ENCODE peak calls at places on chromosomes 3 and 15, in nine cellular contexts. One of them, this sample, is unnamed.

GRCh38 chr3:166425900-166426611 is 588.8 kb upstream of the BCHE start:
- DNase-seq in activated naive CD8-positive, alpha-beta T cell treated with anti-CD3 and anti-CD28 coated beads, Interleukin-2, amount 50 U/mL, for 24 hours: no peak
- DNase-seq in NCI-H460: no peak
- DNase-seq in activated CD4-positive, alpha-beta T cell treated with anti-CD3 and anti-CD28 coated beads for 36 hours: no peak
- DNase-seq in T follicular helper cell: no peak
- DNase-seq in fibroblast of the conjunctiva: no peak
- DNase-seq in GF-D8: no peak
- DNase-seq in ELF-1: peak
- DNase-seq in stimulated activated CD4-positive, alpha-beta T cell treated with anti-CD3 and anti-CD28 coated beads, Interleukin-4, amount 100 ng/mL, for 1 hour: no peak
- DNase-seq in this sample: no peak

GRCh38 chr15:82100116-82100795 is 54.4 kb upstream of the MEX3B start:
- DNase-seq in NCI-H460: no peak
- DNase-seq in fibroblast of the conjunctiva: no peak
- DNase-seq in T follicular helper cell: no peak
- DNase-seq in activated CD4-positive, alpha-beta T cell treated with anti-CD3 and anti-CD28 coated beads for 36 hours: no peak
- DNase-seq in ELF-1: peak
- DNase-seq in GF-D8: no peak
- DNase-seq in activated naive CD8-positive, alpha-beta T cell treated with anti-CD3 and anti-CD28 coated beads, Interleukin-2, amount 50 U/mL, for 24 hours: no peak
- DNase-seq in stimulated activated CD4-positive, alpha-beta T cell treated with anti-CD3 and anti-CD28 coated beads, Interleukin-4, amount 100 ng/mL, for 1 hour: no peak
- DNase-seq in this sample: no peak

GRCh38 chr15:77633913-77634265 is 1.2 kb upstream of the LINGO1 start:
- DNase-seq in stimulated activated CD4-positive, alpha-beta T cell treated with anti-CD3 and anti-CD28 coated beads, Interleukin-4, amount 100 ng/mL, for 1 hour: no peak
- DNase-seq in ELF-1: peak
- DNase-seq in GF-D8: no peak
- DNase-seq in T follicular helper cell: no peak
- DNase-seq in activated CD4-positive, alpha-beta T cell treated with anti-CD3 and anti-CD28 coated beads for 36 hours: no peak
- DNase-seq in fibroblast of the conjunctiva: no peak
- DNase-seq in NCI-H460: no peak
- DNase-seq in activated naive CD8-positive, alpha-beta T cell treated with anti-CD3 and anti-CD28 coated beads, Interleukin-2, amount 50 U/mL, for 24 hours: no peak
- DNase-seq in this sample: no peak

GRCh38 chr15:66069751-66070150 is 183.8 kb downstream of the MEGF11 start:
- DNase-seq in T follicular helper cell: no peak
- DNase-seq in activated CD4-positive, alpha-beta T cell treated with anti-CD3 and anti-CD28 coated beads for 36 hours: no peak
- DNase-seq in fibroblast of the conjunctiva: no peak
- DNase-seq in GF-D8: no peak
- DNase-seq in NCI-H460: no peak
- DNase-seq in stimulated activated CD4-positive, alpha-beta T cell treated with anti-CD3 and anti-CD28 coated beads, Interleukin-4, amount 100 ng/mL, for 1 hour: no peak
- DNase-seq in ELF-1: no peak
- DNase-seq in activated naive CD8-positive, alpha-beta T cell treated with anti-CD3 and anti-CD28 coated beads, Interleukin-2, amount 50 U/mL, for 24 hours: no peak
- DNase-seq in this sample: no peak

GRCh38 chr15:91148243-91148642 is 48.2 kb downstream of the SV2B start:
- DNase-seq in stimulated activated CD4-positive, alpha-beta T cell treated with anti-CD3 and anti-CD28 coated beads, Interleukin-4, amount 100 ng/mL, for 1 hour: no peak
- DNase-seq in GF-D8: no peak
- DNase-seq in fibroblast of the conjunctiva: no peak
- DNase-seq in activated naive CD8-positive, alpha-beta T cell treated with anti-CD3 and anti-CD28 coated beads, Interleukin-2, amount 50 U/mL, for 24 hours: no peak
- DNase-seq in NCI-H460: no peak
- DNase-seq in T follicular helper cell: no peak
- DNase-seq in ELF-1: no peak
- DNase-seq in activated CD4-positive, alpha-beta T cell treated with anti-CD3 and anti-CD28 coated beads for 36 hours: no peak
- DNase-seq in this sample: no peak

GRCh38 chr3:77599948-77600347 is 560.0 kb downstream of the ROBO2 start:
- DNase-seq in NCI-H460: no peak
- DNase-seq in activated naive CD8-positive, alpha-beta T cell treated with anti-CD3 and anti-CD28 coated beads, Interleukin-2, amount 50 U/mL, for 24 hours: no peak
- DNase-seq in activated CD4-positive, alpha-beta T cell treated with anti-CD3 and anti-CD28 coated beads for 36 hours: no peak
- DNase-seq in stimulated activated CD4-positive, alpha-beta T cell treated with anti-CD3 and anti-CD28 coated beads, Interleukin-4, amount 100 ng/mL, for 1 hour: no peak
- DNase-seq in fibroblast of the conjunctiva: no peak
- DNase-seq in T follicular helper cell: no peak
- DNase-seq in GF-D8: no peak
- DNase-seq in ELF-1: no peak
- DNase-seq in this sample: no peak

GRCh38 chr15:49620174-49620573 is 444 bp downstream of the FAM227B start:
- DNase-seq in ELF-1: no peak
- DNase-seq in T follicular helper cell: no peak
- DNase-seq in activated CD4-positive, alpha-beta T cell treated with anti-CD3 and anti-CD28 coated beads for 36 hours: no peak
- DNase-seq in NCI-H460: peak
- DNase-seq in activated naive CD8-positive, alpha-beta T cell treated with anti-CD3 and anti-CD28 coated beads, Interleukin-2, amount 50 U/mL, for 24 hours: no peak
- DNase-seq in fibroblast of the conjunctiva: no peak
- DNase-seq in GF-D8: peak
- DNase-seq in stimulated activated CD4-positive, alpha-beta T cell treated with anti-CD3 and anti-CD28 coated beads, Interleukin-4, amount 100 ng/mL, for 1 hour: no peak
- DNase-seq in this sample: no peak

GRCh38 chr15:66278671-66279070 is 14.7 kb upstream of the DIS3L start:
- DNase-seq in fibroblast of the conjunctiva: no peak
- DNase-seq in NCI-H460: no peak
- DNase-seq in stimulated activated CD4-positive, alpha-beta T cell treated with anti-CD3 and anti-CD28 coated beads, Interleukin-4, amount 100 ng/mL, for 1 hour: no peak
- DNase-seq in ELF-1: no peak
- DNase-seq in GF-D8: no peak
- DNase-seq in T follicular helper cell: no peak
- DNase-seq in activated CD4-positive, alpha-beta T cell treated with anti-CD3 and anti-CD28 coated beads for 36 hours: no peak
- DNase-seq in activated naive CD8-positive, alpha-beta T cell treated with anti-CD3 and anti-CD28 coated beads, Interleukin-2, amount 50 U/mL, for 24 hours: no peak
- DNase-seq in this sample: no peak

GRCh38 chr15:97459771-97460170 is 500.7 kb upstream of the ARRDC4 start:
- DNase-seq in stimulated activated CD4-positive, alpha-beta T cell treated with anti-CD3 and anti-CD28 coated beads, Interleukin-4, amount 100 ng/mL, for 1 hour: no peak
- DNase-seq in GF-D8: no peak
- DNase-seq in fibroblast of the conjunctiva: no peak
- DNase-seq in activated CD4-positive, alpha-beta T cell treated with anti-CD3 and anti-CD28 coated beads for 36 hours: no peak
- DNase-seq in T follicular helper cell: no peak
- DNase-seq in NCI-H460: no peak
- DNase-seq in ELF-1: no peak
- DNase-seq in activated naive CD8-positive, alpha-beta T cell treated with anti-CD3 and anti-CD28 coated beads, Interleukin-2, amount 50 U/mL, for 24 hours: no peak
- DNase-seq in this sample: no peak

GRCh38 chr3:177721864-177722370 is 524.6 kb upstream of the TBL1XR1 start:
- DNase-seq in T follicular helper cell: no peak
- DNase-seq in activated naive CD8-positive, alpha-beta T cell treated with anti-CD3 and anti-CD28 coated beads, Interleukin-2, amount 50 U/mL, for 24 hours: no peak
- DNase-seq in ELF-1: no peak
- DNase-seq in stimulated activated CD4-positive, alpha-beta T cell treated with anti-CD3 and anti-CD28 coated beads, Interleukin-4, amount 100 ng/mL, for 1 hour: no peak
- DNase-seq in GF-D8: no peak
- DNase-seq in activated CD4-positive, alpha-beta T cell treated with anti-CD3 and anti-CD28 coated beads for 36 hours: no peak
- DNase-seq in fibroblast of the conjunctiva: no peak
- DNase-seq in NCI-H460: no peak
- DNase-seq in this sample: no peak

GRCh38 chr15:29805043-29805707 is 17.1 kb downstream of the TJP1 start:
- DNase-seq in GF-D8: no peak
- DNase-seq in fibroblast of the conjunctiva: peak
- DNase-seq in T follicular helper cell: no peak
- DNase-seq in activated CD4-positive, alpha-beta T cell treated with anti-CD3 and anti-CD28 coated beads for 36 hours: no peak
- DNase-seq in activated naive CD8-positive, alpha-beta T cell treated with anti-CD3 and anti-CD28 coated beads, Interleukin-2, amount 50 U/mL, for 24 hours: no peak
- DNase-seq in NCI-H460: no peak
- DNase-seq in ELF-1: no peak
- DNase-seq in stimulated activated CD4-positive, alpha-beta T cell treated with anti-CD3 and anti-CD28 coated beads, Interleukin-4, amount 100 ng/mL, for 1 hour: no peak
- DNase-seq in this sample: no peak

GRCh38 chr3:155026999-155027591 is 53.0 kb upstream of the MME start:
- DNase-seq in fibroblast of the conjunctiva: peak
- DNase-seq in ELF-1: peak
- DNase-seq in activated naive CD8-positive, alpha-beta T cell treated with anti-CD3 and anti-CD28 coated beads, Interleukin-2, amount 50 U/mL, for 24 hours: no peak
- DNase-seq in GF-D8: peak
- DNase-seq in T follicular helper cell: no peak
- DNase-seq in stimulated activated CD4-positive, alpha-beta T cell treated with anti-CD3 and anti-CD28 coated beads, Interleukin-4, amount 100 ng/mL, for 1 hour: no peak
- DNase-seq in activated CD4-positive, alpha-beta T cell treated with anti-CD3 and anti-CD28 coated beads for 36 hours: no peak
- DNase-seq in NCI-H460: no peak
- DNase-seq in this sample: no peak

GRCh38 chr3:13292371-13292770 is 127.8 kb downstream of the NUP210 start:
- DNase-seq in activated CD4-positive, alpha-beta T cell treated with anti-CD3 and anti-CD28 coated beads for 36 hours: no peak
- DNase-seq in NCI-H460: no peak
- DNase-seq in fibroblast of the conjunctiva: no peak
- DNase-seq in T follicular helper cell: no peak
- DNase-seq in activated naive CD8-positive, alpha-beta T cell treated with anti-CD3 and anti-CD28 coated beads, Interleukin-2, amount 50 U/mL, for 24 hours: no peak
- DNase-seq in stimulated activated CD4-positive, alpha-beta T cell treated with anti-CD3 and anti-CD28 coated beads, Interleukin-4, amount 100 ng/mL, for 1 hour: no peak
- DNase-seq in ELF-1: no peak
- DNase-seq in GF-D8: no peak
- DNase-seq in this sample: no peak

GRCh38 chr15:83775738-83776137 is 121.8 kb downstream of the ADAMTSL3 start:
- DNase-seq in NCI-H460: no peak
- DNase-seq in fibroblast of the conjunctiva: no peak
- DNase-seq in activated CD4-positive, alpha-beta T cell treated with anti-CD3 and anti-CD28 coated beads for 36 hours: no peak
- DNase-seq in stimulated activated CD4-positive, alpha-beta T cell treated with anti-CD3 and anti-CD28 coated beads, Interleukin-4, amount 100 ng/mL, for 1 hour: no peak
- DNase-seq in GF-D8: no peak
- DNase-seq in activated naive CD8-positive, alpha-beta T cell treated with anti-CD3 and anti-CD28 coated beads, Interleukin-2, amount 50 U/mL, for 24 hours: no peak
- DNase-seq in ELF-1: no peak
- DNase-seq in T follicular helper cell: no peak
- DNase-seq in this sample: no peak

GRCh38 chr3:76122007-76122406 is 336.7 kb upstream of the ZNF717 start:
- DNase-seq in fibroblast of the conjunctiva: no peak
- DNase-seq in activated naive CD8-positive, alpha-beta T cell treated with anti-CD3 and anti-CD28 coated beads, Interleukin-2, amount 50 U/mL, for 24 hours: no peak
- DNase-seq in T follicular helper cell: no peak
- DNase-seq in GF-D8: no peak
- DNase-seq in ELF-1: no peak
- DNase-seq in activated CD4-positive, alpha-beta T cell treated with anti-CD3 and anti-CD28 coated beads for 36 hours: no peak
- DNase-seq in stimulated activated CD4-positive, alpha-beta T cell treated with anti-CD3 and anti-CD28 coated beads, Interleukin-4, amount 100 ng/mL, for 1 hour: no peak
- DNase-seq in NCI-H460: no peak
- DNase-seq in this sample: no peak

GRCh38 chr3:183587337-183587736 is 31.8 kb upstream of the KLHL6 start:
- DNase-seq in ELF-1: no peak
- DNase-seq in stimulated activated CD4-positive, alpha-beta T cell treated with anti-CD3 and anti-CD28 coated beads, Interleukin-4, amount 100 ng/mL, for 1 hour: no peak
- DNase-seq in fibroblast of the conjunctiva: no peak
- DNase-seq in activated CD4-positive, alpha-beta T cell treated with anti-CD3 and anti-CD28 coated beads for 36 hours: no peak
- DNase-seq in NCI-H460: no peak
- DNase-seq in T follicular helper cell: no peak
- DNase-seq in GF-D8: peak
- DNase-seq in activated naive CD8-positive, alpha-beta T cell treated with anti-CD3 and anti-CD28 coated beads, Interleukin-2, amount 50 U/mL, for 24 hours: no peak
- DNase-seq in this sample: no peak

GRCh38 chr3:50170689-50171088 is 15.6 kb downstream of the SEMA3F start:
- DNase-seq in ELF-1: no peak
- DNase-seq in T follicular helper cell: no peak
- DNase-seq in GF-D8: no peak
- DNase-seq in activated naive CD8-positive, alpha-beta T cell treated with anti-CD3 and anti-CD28 coated beads, Interleukin-2, amount 50 U/mL, for 24 hours: no peak
- DNase-seq in NCI-H460: peak
- DNase-seq in fibroblast of the conjunctiva: no peak
- DNase-seq in activated CD4-positive, alpha-beta T cell treated with anti-CD3 and anti-CD28 coated beads for 36 hours: no peak
- DNase-seq in stimulated activated CD4-positive, alpha-beta T cell treated with anti-CD3 and anti-CD28 coated beads, Interleukin-4, amount 100 ng/mL, for 1 hour: no peak
- DNase-seq in this sample: no peak

GRCh38 chr3:126934991-126935390 is 47.9 kb upstream of the PLXNA1 start:
- DNase-seq in activated naive CD8-positive, alpha-beta T cell treated with anti-CD3 and anti-CD28 coated beads, Interleukin-2, amount 50 U/mL, for 24 hours: no peak
- DNase-seq in NCI-H460: no peak
- DNase-seq in activated CD4-positive, alpha-beta T cell treated with anti-CD3 and anti-CD28 coated beads for 36 hours: no peak
- DNase-seq in ELF-1: no peak
- DNase-seq in T follicular helper cell: no peak
- DNase-seq in stimulated activated CD4-positive, alpha-beta T cell treated with anti-CD3 and anti-CD28 coated beads, Interleukin-4, amount 100 ng/mL, for 1 hour: no peak
- DNase-seq in GF-D8: no peak
- DNase-seq in fibroblast of the conjunctiva: no peak
- DNase-seq in this sample: no peak

GRCh38 chr3:14283092-14283820 is 104.6 kb downstream of the LSM3 start:
- DNase-seq in ELF-1: no peak
- DNase-seq in T follicular helper cell: no peak
- DNase-seq in activated CD4-positive, alpha-beta T cell treated with anti-CD3 and anti-CD28 coated beads for 36 hours: no peak
- DNase-seq in fibroblast of the conjunctiva: no peak
- DNase-seq in stimulated activated CD4-positive, alpha-beta T cell treated with anti-CD3 and anti-CD28 coated beads, Interleukin-4, amount 100 ng/mL, for 1 hour: no peak
- DNase-seq in activated naive CD8-positive, alpha-beta T cell treated with anti-CD3 and anti-CD28 coated beads, Interleukin-2, amount 50 U/mL, for 24 hours: no peak
- DNase-seq in GF-D8: no peak
- DNase-seq in NCI-H460: no peak
- DNase-seq in this sample: no peak

GRCh38 chr3:76565496-76566210 is 474.2 kb upstream of the ROBO2 start:
- DNase-seq in activated naive CD8-positive, alpha-beta T cell treated with anti-CD3 and anti-CD28 coated beads, Interleukin-2, amount 50 U/mL, for 24 hours: no peak
- DNase-seq in GF-D8: no peak
- DNase-seq in T follicular helper cell: no peak
- DNase-seq in ELF-1: no peak
- DNase-seq in activated CD4-positive, alpha-beta T cell treated with anti-CD3 and anti-CD28 coated beads for 36 hours: no peak
- DNase-seq in stimulated activated CD4-positive, alpha-beta T cell treated with anti-CD3 and anti-CD28 coated beads, Interleukin-4, amount 100 ng/mL, for 1 hour: no peak
- DNase-seq in NCI-H460: no peak
- DNase-seq in fibroblast of the conjunctiva: no peak
- DNase-seq in this sample: no peak

GRCh38 chr3:134320749-134321148 is 53.5 kb downstream of the AMOTL2 start:
- DNase-seq in NCI-H460: no peak
- DNase-seq in fibroblast of the conjunctiva: no peak
- DNase-seq in stimulated activated CD4-positive, alpha-beta T cell treated with anti-CD3 and anti-CD28 coated beads, Interleukin-4, amount 100 ng/mL, for 1 hour: no peak
- DNase-seq in activated naive CD8-positive, alpha-beta T cell treated with anti-CD3 and anti-CD28 coated beads, Interleukin-2, amount 50 U/mL, for 24 hours: no peak
- DNase-seq in ELF-1: no peak
- DNase-seq in GF-D8: no peak
- DNase-seq in T follicular helper cell: no peak
- DNase-seq in activated CD4-positive, alpha-beta T cell treated with anti-CD3 and anti-CD28 coated beads for 36 hours: no peak
- DNase-seq in this sample: peak

GRCh38 chr3:53803124-53803815 is 42.9 kb downstream of the CHDH start:
- DNase-seq in activated CD4-positive, alpha-beta T cell treated with anti-CD3 and anti-CD28 coated beads for 36 hours: no peak
- DNase-seq in ELF-1: peak
- DNase-seq in T follicular helper cell: no peak
- DNase-seq in GF-D8: no peak
- DNase-seq in NCI-H460: no peak
- DNase-seq in activated naive CD8-positive, alpha-beta T cell treated with anti-CD3 and anti-CD28 coated beads, Interleukin-2, amount 50 U/mL, for 24 hours: no peak
- DNase-seq in fibroblast of the conjunctiva: no peak
- DNase-seq in stimulated activated CD4-positive, alpha-beta T cell treated with anti-CD3 and anti-CD28 coated beads, Interleukin-4, amount 100 ng/mL, for 1 hour: no peak
- DNase-seq in this sample: no peak

GRCh38 chr3:153970735-153971347 is 150.3 kb upstream of the ARHGEF26 start:
- DNase-seq in stimulated activated CD4-positive, alpha-beta T cell treated with anti-CD3 and anti-CD28 coated beads, Interleukin-4, amount 100 ng/mL, for 1 hour: no peak
- DNase-seq in activated CD4-positive, alpha-beta T cell treated with anti-CD3 and anti-CD28 coated beads for 36 hours: no peak
- DNase-seq in NCI-H460: peak
- DNase-seq in activated naive CD8-positive, alpha-beta T cell treated with anti-CD3 and anti-CD28 coated beads, Interleukin-2, amount 50 U/mL, for 24 hours: no peak
- DNase-seq in ELF-1: no peak
- DNase-seq in fibroblast of the conjunctiva: peak
- DNase-seq in GF-D8: no peak
- DNase-seq in T follicular helper cell: no peak
- DNase-seq in this sample: no peak

GRCh38 chr3:125121246-125122010 is 65.6 kb upstream of the HEG1 start:
- DNase-seq in activated naive CD8-positive, alpha-beta T cell treated with anti-CD3 and anti-CD28 coated beads, Interleukin-2, amount 50 U/mL, for 24 hours: peak
- DNase-seq in fibroblast of the conjunctiva: no peak
- DNase-seq in activated CD4-positive, alpha-beta T cell treated with anti-CD3 and anti-CD28 coated beads for 36 hours: peak
- DNase-seq in stimulated activated CD4-positive, alpha-beta T cell treated with anti-CD3 and anti-CD28 coated beads, Interleukin-4, amount 100 ng/mL, for 1 hour: peak
- DNase-seq in NCI-H460: no peak
- DNase-seq in GF-D8: no peak
- DNase-seq in ELF-1: no peak
- DNase-seq in T follicular helper cell: no peak
- DNase-seq in this sample: no peak

GRCh38 chr15:90654233-90655124 is 62.7 kb upstream of the BLM start:
- DNase-seq in activated CD4-positive, alpha-beta T cell treated with anti-CD3 and anti-CD28 coated beads for 36 hours: no peak
- DNase-seq in GF-D8: no peak
- DNase-seq in stimulated activated CD4-positive, alpha-beta T cell treated with anti-CD3 and anti-CD28 coated beads, Interleukin-4, amount 100 ng/mL, for 1 hour: no peak
- DNase-seq in NCI-H460: no peak
- DNase-seq in fibroblast of the conjunctiva: no peak
- DNase-seq in activated naive CD8-positive, alpha-beta T cell treated with anti-CD3 and anti-CD28 coated beads, Interleukin-2, amount 50 U/mL, for 24 hours: peak
- DNase-seq in ELF-1: no peak
- DNase-seq in T follicular helper cell: no peak
- DNase-seq in this sample: no peak

GRCh38 chr3:154538566-154539360 is 108.8 kb upstream of the GPR149 start:
- DNase-seq in T follicular helper cell: no peak
- DNase-seq in activated CD4-positive, alpha-beta T cell treated with anti-CD3 and anti-CD28 coated beads for 36 hours: no peak
- DNase-seq in NCI-H460: no peak
- DNase-seq in fibroblast of the conjunctiva: no peak
- DNase-seq in stimulated activated CD4-positive, alpha-beta T cell treated with anti-CD3 and anti-CD28 coated beads, Interleukin-4, amount 100 ng/mL, for 1 hour: no peak
- DNase-seq in GF-D8: no peak
- DNase-seq in activated naive CD8-positive, alpha-beta T cell treated with anti-CD3 and anti-CD28 coated beads, Interleukin-2, amount 50 U/mL, for 24 hours: no peak
- DNase-seq in ELF-1: no peak
- DNase-seq in this sample: no peak

GRCh38 chr3:8052599-8053185 is 448.9 kb upstream of the LMCD1 start:
- DNase-seq in T follicular helper cell: no peak
- DNase-seq in activated naive CD8-positive, alpha-beta T cell treated with anti-CD3 and anti-CD28 coated beads, Interleukin-2, amount 50 U/mL, for 24 hours: no peak
- DNase-seq in GF-D8: no peak
- DNase-seq in NCI-H460: no peak
- DNase-seq in fibroblast of the conjunctiva: peak
- DNase-seq in ELF-1: no peak
- DNase-seq in stimulated activated CD4-positive, alpha-beta T cell treated with anti-CD3 and anti-CD28 coated beads, Interleukin-4, amount 100 ng/mL, for 1 hour: no peak
- DNase-seq in activated CD4-positive, alpha-beta T cell treated with anti-CD3 and anti-CD28 coated beads for 36 hours: no peak
- DNase-seq in this sample: no peak

GRCh38 chr3:196219194-196219969 is 3.0 kb downstream of the SLC51A start:
- DNase-seq in NCI-H460: no peak
- DNase-seq in activated CD4-positive, alpha-beta T cell treated with anti-CD3 and anti-CD28 coated beads for 36 hours: peak
- DNase-seq in stimulated activated CD4-positive, alpha-beta T cell treated with anti-CD3 and anti-CD28 coated beads, Interleukin-4, amount 100 ng/mL, for 1 hour: peak
- DNase-seq in ELF-1: peak
- DNase-seq in GF-D8: peak
- DNase-seq in fibroblast of the conjunctiva: peak
- DNase-seq in activated naive CD8-positive, alpha-beta T cell treated with anti-CD3 and anti-CD28 coated beads, Interleukin-2, amount 50 U/mL, for 24 hours: peak
- DNase-seq in T follicular helper cell: peak
- DNase-seq in this sample: peak

GRCh38 chr3:98005438-98005837 is 29.7 kb downstream of the GABRR3 start:
- DNase-seq in GF-D8: no peak
- DNase-seq in activated naive CD8-positive, alpha-beta T cell treated with anti-CD3 and anti-CD28 coated beads, Interleukin-2, amount 50 U/mL, for 24 hours: no peak
- DNase-seq in ELF-1: no peak
- DNase-seq in NCI-H460: no peak
- DNase-seq in stimulated activated CD4-positive, alpha-beta T cell treated with anti-CD3 and anti-CD28 coated beads, Interleukin-4, amount 100 ng/mL, for 1 hour: no peak
- DNase-seq in T follicular helper cell: no peak
- DNase-seq in fibroblast of the conjunctiva: no peak
- DNase-seq in activated CD4-positive, alpha-beta T cell treated with anti-CD3 and anti-CD28 coated beads for 36 hours: no peak
- DNase-seq in this sample: no peak

GRCh38 chr15:78625621-78626280 is 5.0 kb upstream of the CHRNA3 start:
- DNase-seq in stimulated activated CD4-positive, alpha-beta T cell treated with anti-CD3 and anti-CD28 coated beads, Interleukin-4, amount 100 ng/mL, for 1 hour: no peak
- DNase-seq in fibroblast of the conjunctiva: no peak
- DNase-seq in NCI-H460: no peak
- DNase-seq in ELF-1: no peak
- DNase-seq in activated CD4-positive, alpha-beta T cell treated with anti-CD3 and anti-CD28 coated beads for 36 hours: no peak
- DNase-seq in T follicular helper cell: no peak
- DNase-seq in GF-D8: no peak
- DNase-seq in activated naive CD8-positive, alpha-beta T cell treated with anti-CD3 and anti-CD28 coated beads, Interleukin-2, amount 50 U/mL, for 24 hours: no peak
- DNase-seq in this sample: no peak

GRCh38 chr15:58221591-58222241 is 83.5 kb downstream of the AQP9 start:
- DNase-seq in T follicular helper cell: no peak
- DNase-seq in fibroblast of the conjunctiva: peak
- DNase-seq in stimulated activated CD4-positive, alpha-beta T cell treated with anti-CD3 and anti-CD28 coated beads, Interleukin-4, amount 100 ng/mL, for 1 hour: no peak
- DNase-seq in ELF-1: peak
- DNase-seq in GF-D8: no peak
- DNase-seq in activated naive CD8-positive, alpha-beta T cell treated with anti-CD3 and anti-CD28 coated beads, Interleukin-2, amount 50 U/mL, for 24 hours: peak
- DNase-seq in activated CD4-positive, alpha-beta T cell treated with anti-CD3 and anti-CD28 coated beads for 36 hours: peak
- DNase-seq in NCI-H460: no peak
- DNase-seq in this sample: no peak

This sample was measured in kidney epithelial cell.